ENCODE peak calls at places on chromosomes 3 and 15, in seven cellular contexts. One of them, this sample, is unnamed.
A peak's percentile ranks its signal among the peaks of the same experiment; 100 is the strongest.

GRCh38 chr15:45522931-45523331 is 376 bp upstream of the SLC30A4 start:
- DNase-seq in kidney glomerular epithelial cell: peak; percentile 54
- DNase-seq in NCI-H748 treated with DMSO at 0.1 percent for 48 hours: no peak
- DNase-seq in adipocyte: no peak
- DNase-seq in SJSA1: peak; percentile 47
- DNase-seq in stimulated activated CD8-positive, alpha-beta memory T cell treated with anti-CD3 and anti-CD28 coated beads, Interleukin-4, amount 100 ng/mL, for 1 hour: no peak
- DNase-seq in GM04504: peak; percentile 15
- DNase-seq in this sample: no peak

GRCh38 chr3:181252626-181253025 is 263.1 kb upstream of the DNAJC19 start:
- DNase-seq in kidney glomerular epithelial cell: no peak
- DNase-seq in NCI-H748 treated with DMSO at 0.1 percent for 48 hours: peak; percentile 90
- DNase-seq in adipocyte: no peak
- DNase-seq in SJSA1: no peak
- DNase-seq in stimulated activated CD8-positive, alpha-beta memory T cell treated with anti-CD3 and anti-CD28 coated beads, Interleukin-4, amount 100 ng/mL, for 1 hour: no peak
- DNase-seq in GM04504: no peak
- DNase-seq in this sample: no peak

GRCh38 chr3:156563900-156564682 is 9.2 kb upstream of the SSR3 start:
- DNase-seq in kidney glomerular epithelial cell: no peak
- DNase-seq in NCI-H748 treated with DMSO at 0.1 percent for 48 hours: no peak
- DNase-seq in adipocyte: no peak
- DNase-seq in SJSA1: no peak
- DNase-seq in stimulated activated CD8-positive, alpha-beta memory T cell treated with anti-CD3 and anti-CD28 coated beads, Interleukin-4, amount 100 ng/mL, for 1 hour: no peak
- DNase-seq in GM04504: no peak
- DNase-seq in this sample: no peak

GRCh38 chr3:115834068-115834467 is 210.8 kb downstream of the GAP43 start:
- DNase-seq in kidney glomerular epithelial cell: peak; percentile 62
- DNase-seq in NCI-H748 treated with DMSO at 0.1 percent for 48 hours: no peak
- DNase-seq in adipocyte: peak; percentile 71
- DNase-seq in SJSA1: no peak
- DNase-seq in stimulated activated CD8-positive, alpha-beta memory T cell treated with anti-CD3 and anti-CD28 coated beads, Interleukin-4, amount 100 ng/mL, for 1 hour: no peak
- DNase-seq in GM04504: peak; percentile 72
- DNase-seq in this sample: peak; percentile 55

GRCh38 chr15:64263567-64263966 is 92.4 kb downstream of the CSNK1G1 start:
- DNase-seq in kidney glomerular epithelial cell: no peak
- DNase-seq in NCI-H748 treated with DMSO at 0.1 percent for 48 hours: no peak
- DNase-seq in adipocyte: no peak
- DNase-seq in SJSA1: no peak
- DNase-seq in stimulated activated CD8-positive, alpha-beta memory T cell treated with anti-CD3 and anti-CD28 coated beads, Interleukin-4, amount 100 ng/mL, for 1 hour: no peak
- DNase-seq in GM04504: no peak
- DNase-seq in this sample: peak; percentile 13

GRCh38 chr3:38227989-38228388 is 37.6 kb upstream of the SLC22A13 start:
- DNase-seq in kidney glomerular epithelial cell: no peak
- DNase-seq in NCI-H748 treated with DMSO at 0.1 percent for 48 hours: no peak
- DNase-seq in adipocyte: peak; percentile 90
- DNase-seq in SJSA1: peak; percentile 13
- DNase-seq in stimulated activated CD8-positive, alpha-beta memory T cell treated with anti-CD3 and anti-CD28 coated beads, Interleukin-4, amount 100 ng/mL, for 1 hour: no peak
- DNase-seq in GM04504: peak; percentile 41
- DNase-seq in this sample: no peak

GRCh38 chr3:195549931-195550519 is 6.9 kb upstream of the PPP1R2 start:
- DNase-seq in kidney glomerular epithelial cell: no peak
- DNase-seq in NCI-H748 treated with DMSO at 0.1 percent for 48 hours: no peak
- DNase-seq in adipocyte: no peak
- DNase-seq in SJSA1: no peak
- DNase-seq in stimulated activated CD8-positive, alpha-beta memory T cell treated with anti-CD3 and anti-CD28 coated beads, Interleukin-4, amount 100 ng/mL, for 1 hour: peak; percentile 66
- DNase-seq in GM04504: no peak
- DNase-seq in this sample: no peak

GRCh38 chr3:30626443-30627181 is 20.2 kb downstream of the TGFBR2 start:
- DNase-seq in kidney glomerular epithelial cell: no peak
- DNase-seq in NCI-H748 treated with DMSO at 0.1 percent for 48 hours: no peak
- DNase-seq in adipocyte: peak; percentile 48
- DNase-seq in SJSA1: no peak
- DNase-seq in stimulated activated CD8-positive, alpha-beta memory T cell treated with anti-CD3 and anti-CD28 coated beads, Interleukin-4, amount 100 ng/mL, for 1 hour: no peak
- DNase-seq in GM04504: no peak
- DNase-seq in this sample: no peak

GRCh38 chr15:34808016-34808415 is 12.7 kb upstream of the ACTC1 start:
- DNase-seq in kidney glomerular epithelial cell: no peak
- DNase-seq in NCI-H748 treated with DMSO at 0.1 percent for 48 hours: no peak
- DNase-seq in adipocyte: no peak
- DNase-seq in SJSA1: no peak
- DNase-seq in stimulated activated CD8-positive, alpha-beta memory T cell treated with anti-CD3 and anti-CD28 coated beads, Interleukin-4, amount 100 ng/mL, for 1 hour: no peak
- DNase-seq in GM04504: no peak
- DNase-seq in this sample: peak; percentile 57

GRCh38 chr3:152768478-152768877 is 66.5 kb upstream of the P2RY1 start:
- DNase-seq in kidney glomerular epithelial cell: no peak
- DNase-seq in NCI-H748 treated with DMSO at 0.1 percent for 48 hours: no peak
- DNase-seq in adipocyte: no peak
- DNase-seq in SJSA1: no peak
- DNase-seq in stimulated activated CD8-positive, alpha-beta memory T cell treated with anti-CD3 and anti-CD28 coated beads, Interleukin-4, amount 100 ng/mL, for 1 hour: no peak
- DNase-seq in GM04504: no peak
- DNase-seq in this sample: no peak

GRCh38 chr15:72415304-72415703 is 17.2 kb downstream of the TMEM202 start:
- DNase-seq in kidney glomerular epithelial cell: no peak
- DNase-seq in NCI-H748 treated with DMSO at 0.1 percent for 48 hours: no peak
- DNase-seq in adipocyte: no peak
- DNase-seq in SJSA1: no peak
- DNase-seq in stimulated activated CD8-positive, alpha-beta memory T cell treated with anti-CD3 and anti-CD28 coated beads, Interleukin-4, amount 100 ng/mL, for 1 hour: no peak
- DNase-seq in GM04504: no peak
- DNase-seq in this sample: no peak

GRCh38 chr15:67543348-67543718 is 830 bp downstream of the MAP2K5 start:
- DNase-seq in kidney glomerular epithelial cell: no peak
- DNase-seq in NCI-H748 treated with DMSO at 0.1 percent for 48 hours: no peak
- DNase-seq in adipocyte: no peak
- DNase-seq in SJSA1: no peak
- DNase-seq in stimulated activated CD8-positive, alpha-beta memory T cell treated with anti-CD3 and anti-CD28 coated beads, Interleukin-4, amount 100 ng/mL, for 1 hour: no peak
- DNase-seq in GM04504: no peak
- DNase-seq in this sample: peak; percentile 14

GRCh38 chr3:113245775-113246174 is 34.4 kb downstream of the BOC start:
- DNase-seq in kidney glomerular epithelial cell: no peak
- DNase-seq in NCI-H748 treated with DMSO at 0.1 percent for 48 hours: no peak
- DNase-seq in adipocyte: peak; percentile 61
- DNase-seq in SJSA1: no peak
- DNase-seq in stimulated activated CD8-positive, alpha-beta memory T cell treated with anti-CD3 and anti-CD28 coated beads, Interleukin-4, amount 100 ng/mL, for 1 hour: no peak
- DNase-seq in GM04504: no peak
- DNase-seq in this sample: peak; percentile 88

GRCh38 chr3:120622870-120623718 is 27.0 kb downstream of the NDUFB4 start:
- DNase-seq in kidney glomerular epithelial cell: no peak
- DNase-seq in NCI-H748 treated with DMSO at 0.1 percent for 48 hours: no peak
- DNase-seq in adipocyte: peak; percentile 68
- DNase-seq in SJSA1: peak; percentile 61
- DNase-seq in stimulated activated CD8-positive, alpha-beta memory T cell treated with anti-CD3 and anti-CD28 coated beads, Interleukin-4, amount 100 ng/mL, for 1 hour: no peak
- DNase-seq in GM04504: peak; percentile 53
- DNase-seq in this sample: no peak

GRCh38 chr15:84400017-84400740 is 164.6 kb downstream of the GOLGA6L4 start:
- DNase-seq in kidney glomerular epithelial cell: no peak
- DNase-seq in NCI-H748 treated with DMSO at 0.1 percent for 48 hours: no peak
- DNase-seq in adipocyte: no peak
- DNase-seq in SJSA1: no peak
- DNase-seq in stimulated activated CD8-positive, alpha-beta memory T cell treated with anti-CD3 and anti-CD28 coated beads, Interleukin-4, amount 100 ng/mL, for 1 hour: no peak
- DNase-seq in GM04504: no peak
- DNase-seq in this sample: no peak

GRCh38 chr15:28917791-28918140 is 32.0 kb downstream of the APBA2 start:
- DNase-seq in kidney glomerular epithelial cell: no peak
- DNase-seq in NCI-H748 treated with DMSO at 0.1 percent for 48 hours: no peak
- DNase-seq in adipocyte: no peak
- DNase-seq in SJSA1: no peak
- DNase-seq in stimulated activated CD8-positive, alpha-beta memory T cell treated with anti-CD3 and anti-CD28 coated beads, Interleukin-4, amount 100 ng/mL, for 1 hour: no peak
- DNase-seq in GM04504: no peak
- DNase-seq in this sample: no peak

GRCh38 chr3:115783938-115784738 is 160.8 kb downstream of the GAP43 start:
- DNase-seq in kidney glomerular epithelial cell: peak; percentile 79
- DNase-seq in NCI-H748 treated with DMSO at 0.1 percent for 48 hours: peak; percentile 78
- DNase-seq in adipocyte: peak; percentile 92
- DNase-seq in SJSA1: peak; percentile 91
- DNase-seq in stimulated activated CD8-positive, alpha-beta memory T cell treated with anti-CD3 and anti-CD28 coated beads, Interleukin-4, amount 100 ng/mL, for 1 hour: peak; percentile 82
- DNase-seq in GM04504: peak; percentile 77
- DNase-seq in this sample: peak; percentile 94

GRCh38 chr3:172846103-172846561 is 95.6 kb downstream of the ECT2 start:
- DNase-seq in kidney glomerular epithelial cell: no peak
- DNase-seq in NCI-H748 treated with DMSO at 0.1 percent for 48 hours: no peak
- DNase-seq in adipocyte: no peak
- DNase-seq in SJSA1: no peak
- DNase-seq in stimulated activated CD8-positive, alpha-beta memory T cell treated with anti-CD3 and anti-CD28 coated beads, Interleukin-4, amount 100 ng/mL, for 1 hour: no peak
- DNase-seq in GM04504: no peak
- DNase-seq in this sample: peak; percentile 16

GRCh38 chr3:140695361-140696061 is 17.6 kb downstream of the TRIM42 start:
- DNase-seq in kidney glomerular epithelial cell: no peak
- DNase-seq in NCI-H748 treated with DMSO at 0.1 percent for 48 hours: no peak
- DNase-seq in adipocyte: peak; percentile 7
- DNase-seq in SJSA1: no peak
- DNase-seq in stimulated activated CD8-positive, alpha-beta memory T cell treated with anti-CD3 and anti-CD28 coated beads, Interleukin-4, amount 100 ng/mL, for 1 hour: no peak
- DNase-seq in GM04504: no peak
- DNase-seq in this sample: no peak

GRCh38 chr3:150599611-150600297 is 3.4 kb upstream of the SELENOT start:
- DNase-seq in kidney glomerular epithelial cell: no peak
- DNase-seq in NCI-H748 treated with DMSO at 0.1 percent for 48 hours: no peak
- DNase-seq in adipocyte: no peak
- DNase-seq in SJSA1: peak; percentile 10
- DNase-seq in stimulated activated CD8-positive, alpha-beta memory T cell treated with anti-CD3 and anti-CD28 coated beads, Interleukin-4, amount 100 ng/mL, for 1 hour: no peak
- DNase-seq in GM04504: peak; percentile 17
- DNase-seq in this sample: peak; percentile 33

GRCh38 chr3:38016410-38016809 is 13.0 kb downstream of the PLCD1 start:
- DNase-seq in kidney glomerular epithelial cell: no peak
- DNase-seq in NCI-H748 treated with DMSO at 0.1 percent for 48 hours: no peak
- DNase-seq in adipocyte: no peak
- DNase-seq in SJSA1: no peak
- DNase-seq in stimulated activated CD8-positive, alpha-beta memory T cell treated with anti-CD3 and anti-CD28 coated beads, Interleukin-4, amount 100 ng/mL, for 1 hour: no peak
- DNase-seq in GM04504: no peak
- DNase-seq in this sample: no peak

GRCh38 chr3:158127250-158128219 is 17.6 kb downstream of the RSRC1 start:
- DNase-seq in kidney glomerular epithelial cell: no peak
- DNase-seq in NCI-H748 treated with DMSO at 0.1 percent for 48 hours: no peak
- DNase-seq in adipocyte: no peak
- DNase-seq in SJSA1: no peak
- DNase-seq in stimulated activated CD8-positive, alpha-beta memory T cell treated with anti-CD3 and anti-CD28 coated beads, Interleukin-4, amount 100 ng/mL, for 1 hour: no peak
- DNase-seq in GM04504: no peak
- DNase-seq in this sample: peak; percentile 16

GRCh38 chr3:155302476-155302875 is 9.0 kb upstream of the STRIT1 start:
- DNase-seq in kidney glomerular epithelial cell: peak; percentile 32
- DNase-seq in NCI-H748 treated with DMSO at 0.1 percent for 48 hours: no peak
- DNase-seq in adipocyte: peak; percentile 50
- DNase-seq in SJSA1: peak; percentile 50
- DNase-seq in stimulated activated CD8-positive, alpha-beta memory T cell treated with anti-CD3 and anti-CD28 coated beads, Interleukin-4, amount 100 ng/mL, for 1 hour: no peak
- DNase-seq in GM04504: no peak
- DNase-seq in this sample: no peak

GRCh38 chr3:141810161-141810560 is 47.0 kb downstream of the GRK7 start:
- DNase-seq in kidney glomerular epithelial cell: no peak
- DNase-seq in NCI-H748 treated with DMSO at 0.1 percent for 48 hours: no peak
- DNase-seq in adipocyte: no peak
- DNase-seq in SJSA1: no peak
- DNase-seq in stimulated activated CD8-positive, alpha-beta memory T cell treated with anti-CD3 and anti-CD28 coated beads, Interleukin-4, amount 100 ng/mL, for 1 hour: no peak
- DNase-seq in GM04504: no peak
- DNase-seq in this sample: no peak

This sample was measured in myocyte.